ENCODE peak calls at places on chromosome 15, in five cellular contexts. O, I, P, R and F are unnamed samples.

GRCh38 chr15:39801641-39802309 is 19.1 kb upstream of the FSIP1 start:
- DNase-seq in O (peak; percentile 77), R (no peak), I (peak; percentile 32), P (peak; percentile 31), F (no peak)

GRCh38 chr15:62150445-62150844 is 14.6 kb downstream of the C2CD4B start:
- DNase-seq in R (no peak), P (no peak), O (no peak), I (no peak), F (no peak)

GRCh38 chr15:99932676-99933402 is 199.6 kb upstream of the LYSMD4 start:
- DNase-seq in P (no peak), I (no peak), O (peak; percentile 20), R (no peak), F (no peak)

GRCh38 chr15:37891754-37892368 is 42.6 kb upstream of the TMCO5A start:
- DNase-seq in I (peak; percentile 64), R (no peak), O (no peak), P (peak; percentile 5), F (no peak)

GRCh38 chr15:63752075-63752684 is 81.6 kb downstream of the HERC1 start:
- DNase-seq in R (peak; percentile 51), O (peak; percentile 56), P (peak; percentile 64), I (peak; percentile 63), F (peak; percentile 8)

GRCh38 chr15:51312754-51313390 is 25.5 kb downstream of the CYP19A1 start:
- DNase-seq in P (no peak), O (no peak), I (no peak), R (no peak), F (peak; percentile 51)

GRCh38 chr15:40048155-40048792 is 9.3 kb upstream of the SRP14 start:
- DNase-seq in I (no peak), P (no peak), O (no peak), R (no peak), F (no peak)

GRCh38 chr15:98955980-98956723 is 51.4 kb downstream of the PGPEP1L start:
- DNase-seq in R (no peak), O (no peak), I (no peak), P (no peak), F (no peak)

GRCh38 chr15:51283026-51283425 is 55.4 kb downstream of the CYP19A1 start:
- DNase-seq in P (no peak), O (no peak), I (no peak), R (no peak), F (no peak)

GRCh38 chr15:40006646-40007045 is 32.3 kb downstream of the SRP14 start:
- DNase-seq in I (peak; percentile 51), O (no peak), P (no peak), R (no peak), F (no peak)

GRCh38 chr15:56460046-56460445 is 4.9 kb downstream of the MNS1 start:
- DNase-seq in O (no peak), I (peak; percentile 8), R (no peak), P (no peak), F (no peak)

GRCh38 chr15:45790325-45790943 is 155.6 kb downstream of the SQOR start:
- DNase-seq in O (peak; percentile 76), I (peak; percentile 34), R (peak; percentile 17), P (peak; percentile 15), F (no peak)

GRCh38 chr15:75827691-75828090 is 15.6 kb upstream of the UBE2Q2 start:
- DNase-seq in P (no peak), R (no peak), O (no peak), I (no peak), F (peak; percentile 84)

GRCh38 chr15:98620020-98620419 is 28.3 kb upstream of the IGF1R start:
- DNase-seq in O (peak; percentile 38), P (no peak), I (no peak), R (no peak), F (no peak)

GRCh38 chr15:99704444-99704838 is 28.8 kb downstream of the LYSMD4 start:
- DNase-seq in R (peak; percentile 84), P (peak; percentile 78), O (peak; percentile 58), I (peak; percentile 91), F (peak; percentile 45)

GRCh38 chr15:39743611-39744010 is 39.0 kb downstream of the FSIP1 start:
- DNase-seq in I (no peak), R (no peak), P (no peak), O (no peak), F (no peak)

GRCh38 chr15:45689616-45690015 is 54.8 kb downstream of the SQOR start:
- DNase-seq in O (no peak), R (no peak), P (no peak), I (no peak), F (no peak)

GRCh38 chr15:44719293-44719999 is 8.1 kb downstream of the B2M start:
- DNase-seq in I (peak; percentile 67), O (no peak), R (no peak), P (no peak), F (no peak)

GRCh38 chr15:77070180-77070499 is 769 bp downstream of the TSPAN3 start:
- DNase-seq in I (no peak), O (no peak), R (no peak), P (no peak), F (no peak)

GRCh38 chr15:59933607-59934006 is 70.5 kb upstream of the FOXB1 start:
- DNase-seq in O (no peak), R (no peak), P (no peak), I (no peak), F (no peak)

GRCh38 chr15:71183063-71183462 is 67.8 kb downstream of the THSD4 start:
- DNase-seq in R (no peak), P (no peak), O (no peak), I (no peak), F (no peak)

GRCh38 chr15:65939901-65940617 is 70.8 kb downstream of the RAB11A start:
- DNase-seq in I (peak; percentile 87), R (no peak), P (peak; percentile 80), O (no peak), F (peak; percentile 89)

GRCh38 chr15:44623178-44623577 is 40.3 kb downstream of the SPG11 start:
- DNase-seq in R (no peak), P (no peak), O (no peak), I (no peak), F (no peak)

GRCh38 chr15:27694506-27695077 is 404.5 kb downstream of the OCA2 start:
- DNase-seq in O (no peak), I (no peak), R (no peak), P (no peak), F (no peak)

GRCh38 chr15:31377030-31377429 is 50.4 kb downstream of the KLF13 start:
- DNase-seq in I (no peak), R (no peak), P (no peak), O (no peak), F (no peak)
- H3K27ac ChIP-seq in I (no peak overlapping the region), R (no peak overlapping the region), P (no peak overlapping the region), O (no peak overlapping the region), F (no peak overlapping the region)

GRCh38 chr15:41936155-41936554 is 36.2 kb downstream of the EHD4 start:
- DNase-seq in R (no peak), P (no peak), O (no peak), I (no peak), F (no peak)
- H3K27ac ChIP-seq in R (peak overlapping the region; percentile 91), P (no peak overlapping the region), O (no peak overlapping the region), I (peak overlapping the region; percentile 95), F (peak overlapping the region; percentile 86)

GRCh38 chr15:92808611-92809063 is 91.5 kb upstream of the CHD2 start:
- DNase-seq in O (no peak), R (no peak), P (no peak), I (peak; percentile 68), F (no peak)

GRCh38 chr15:92805080-92805708 is 94.9 kb upstream of the CHD2 start:
- DNase-seq in I (no peak), R (no peak), P (no peak), O (no peak), F (no peak)

GRCh38 chr15:92807971-92808571 is 92.1 kb upstream of the CHD2 start:
- DNase-seq in O (peak; percentile 67), I (peak; percentile 51), R (no peak), P (no peak), F (no peak)

GRCh38 chr15:92809064-92809879 is 90.9 kb upstream of the CHD2 start:
- DNase-seq in I (peak; percentile 95), P (peak; percentile 97), O (peak; percentile 99), R (no peak), F (peak; percentile 83)

DNA sequence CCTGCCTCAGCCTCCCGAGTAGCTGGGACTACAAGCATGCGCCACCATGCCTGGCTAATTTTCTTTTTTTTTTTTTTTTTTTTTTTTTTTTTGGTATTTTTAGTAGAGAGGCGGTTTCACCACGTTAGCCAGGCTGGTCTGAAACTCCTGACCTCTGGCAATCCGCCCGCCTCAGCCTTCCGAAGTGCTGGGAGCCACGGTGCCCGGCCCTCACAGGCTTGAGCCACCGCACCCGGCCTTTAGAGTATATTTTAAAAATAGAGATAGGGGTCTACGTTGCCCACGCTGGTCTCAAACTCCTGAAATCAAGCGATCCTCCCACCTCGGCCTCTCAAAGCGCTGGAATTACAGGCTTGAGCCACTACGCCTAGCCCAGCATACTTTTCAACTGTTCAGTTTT is 93.4 kb upstream of the CHD2 start:
- DNase-seq in R (no peak), P (no peak), I (no peak), O (no peak), F (no peak)
- H3K27ac ChIP-seq in R (peak overlapping the region; percentile 100), P (peak overlapping the region; percentile 95), I (no peak overlapping the region), O (no peak overlapping the region), F (no peak overlapping the region)

GRCh38 chr15:81276967-81277366 is 47.0 kb downstream of the STARD5 start:
- DNase-seq in I (no peak), O (no peak), P (no peak), R (no peak), F (no peak)

GRCh38 chr15:81278306-81279029 is 45.5 kb downstream of the STARD5 start:
- DNase-seq in I (no peak), R (no peak), O (no peak), P (no peak), F (no peak)

GRCh38 chr15:81275711-81276417 is 48.1 kb downstream of the STARD5 start:
- DNase-seq in I (no peak), R (no peak), P (no peak), O (no peak), F (no peak)

GRCh38 chr15:81279621-81280051 is 44.3 kb downstream of the STARD5 start:
- DNase-seq in O (no peak), I (peak; percentile 43), R (no peak), P (no peak), F (no peak)

GRCh38 chr15:81277851-81278250 is 46.1 kb downstream of the STARD5 start:
- DNase-seq in O (no peak), I (no peak), R (no peak), P (no peak), F (no peak)
- H3K27ac ChIP-seq in O (no peak overlapping the region), I (no peak overlapping the region), R (no peak overlapping the region), P (no peak overlapping the region), F (no peak overlapping the region)

DNA sequence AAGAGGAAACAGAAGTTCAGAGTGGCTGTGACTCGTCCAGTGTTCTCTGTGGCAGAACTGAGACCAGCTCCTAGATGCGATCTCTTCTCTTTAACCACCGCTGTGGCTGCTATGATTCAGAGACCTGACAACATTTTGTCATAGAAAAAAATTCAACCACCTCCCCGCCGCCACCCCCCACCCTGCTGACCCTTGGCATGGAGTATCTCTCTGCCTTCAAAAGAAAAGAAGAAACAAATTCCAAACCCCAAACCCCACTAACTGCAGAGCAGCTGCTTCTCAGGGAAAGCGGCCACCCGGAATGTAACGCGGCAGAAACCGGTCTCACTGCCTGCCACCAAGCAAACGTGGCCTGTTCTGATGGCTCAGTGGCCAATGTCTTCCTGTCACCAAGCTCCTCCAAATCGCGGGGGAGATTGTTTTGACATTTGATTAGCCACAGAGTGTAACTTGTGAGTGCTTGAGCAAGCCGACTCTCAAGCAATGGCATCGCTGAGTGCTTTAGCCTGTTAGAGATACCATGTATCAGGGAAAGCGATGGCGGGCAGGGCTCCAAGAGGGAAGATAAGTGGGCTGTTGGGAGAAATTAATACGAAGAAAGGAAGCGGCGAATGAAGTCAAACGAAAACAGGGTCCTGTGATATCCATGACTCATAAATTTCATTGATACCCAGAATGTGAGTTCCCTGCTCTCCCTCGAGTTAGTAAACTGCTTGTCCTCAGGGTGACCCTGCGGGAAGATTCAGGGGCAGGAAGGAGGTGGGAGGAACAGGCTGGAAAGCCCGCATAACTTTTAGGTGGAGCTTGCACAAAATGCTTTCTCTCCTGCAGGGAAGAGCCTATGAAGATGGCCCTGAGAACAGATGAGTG is 44.8 kb upstream of the TLE3 start:
- DNase-seq in O (peak; percentile 64), R (no peak), I (peak; percentile 73), P (no peak), F (no peak)
- H3K27ac ChIP-seq in O (no peak overlapping the region), R (no peak overlapping the region), I (no peak overlapping the region), P (peak overlapping the region; percentile 28), F (no peak overlapping the region)